ENCODE peak calls at places on chromosomes 16 and 17, in eight cellular contexts. J, X, O, F, T, A, Q and B are unnamed samples. For H3K4me1, the result is how much of the 10 kb centered on the place peaks cover.

GRCh38 chr17:43006639-43007551 is at the start of gene IFI35:
- DNase-seq in J (peak), X (peak), O (peak), F (peak), T (peak), A (peak), Q (peak), B (peak)

GRCh38 chr17:80028030-80028429 is 7.6 kb downstream of the TBC1D16 start:
- DNase-seq in J (no peak), X (no peak), O (no peak), F (no peak), T (no peak), A (no peak), Q (no peak), B (no peak)

GRCh38 chr17:61834610-61835009 is 28.7 kb downstream of the BRIP1 start:
- DNase-seq in J (no peak), X (no peak), O (no peak), F (no peak), T (no peak), A (no peak), Q (no peak), B (no peak)

GRCh38 chr17:36149296-36149820 is 27.1 kb downstream of the TBC1D3B start:
- DNase-seq in J (no peak), X (no peak), O (peak), F (peak), T (no peak), A (peak), Q (peak), B (no peak)

GRCh38 chr16:85220125-85220839 is 108.0 kb upstream of the CIBAR2 start:
- DNase-seq in J (peak), X (peak), O (no peak), F (peak), T (peak), A (peak), Q (no peak), B (peak)

GRCh38 chr17:8742274-8742673 is 2.4 kb downstream of the CCDC42 start:
- DNase-seq in J (no peak), X (no peak), O (no peak), F (no peak), T (no peak), A (no peak), Q (no peak), B (no peak)

GRCh38 chr17:34319087-34319486 is at the start of gene CCL8:
- DNase-seq in J (no peak), X (no peak), O (no peak), F (no peak), T (no peak), A (no peak), Q (no peak), B (no peak)

GRCh38 chr17:8123695-8124349 is at the start of gene HES7:
- DNase-seq in J (peak), X (no peak), O (peak), F (no peak), T (no peak), A (peak), Q (no peak), B (peak)

GRCh38 chr17:30222741-30223175 is 12.7 kb downstream of the SLC6A4 start:
- DNase-seq in J (no peak), X (no peak), O (no peak), F (no peak), T (no peak), A (no peak), Q (no peak), B (no peak)

GRCh38 chr17:64343833-64344637 is 46.6 kb downstream of the PECAM1 start:
- DNase-seq in J (peak), X (peak), O (no peak), F (peak), T (peak), A (peak), Q (no peak), B (peak)

GRCh38 chr17:58219007-58219788 is at the start of gene MKS1:
- DNase-seq in J (peak), X (peak), O (peak), F (peak), T (peak), A (peak), Q (peak), B (peak)

GRCh38 chr16:67000384-67001158 is 12.2 kb downstream of the CES4A start:
- DNase-seq in J (peak), X (peak), O (peak), F (peak), T (peak), A (peak), Q (no peak), B (peak)

GRCh38 chr16:77975942-77976341 is 46.4 kb upstream of the CLEC3A start:
- DNase-seq in J (no peak), X (no peak), O (no peak), F (no peak), T (no peak), A (no peak), Q (no peak), B (no peak)

DNA sequence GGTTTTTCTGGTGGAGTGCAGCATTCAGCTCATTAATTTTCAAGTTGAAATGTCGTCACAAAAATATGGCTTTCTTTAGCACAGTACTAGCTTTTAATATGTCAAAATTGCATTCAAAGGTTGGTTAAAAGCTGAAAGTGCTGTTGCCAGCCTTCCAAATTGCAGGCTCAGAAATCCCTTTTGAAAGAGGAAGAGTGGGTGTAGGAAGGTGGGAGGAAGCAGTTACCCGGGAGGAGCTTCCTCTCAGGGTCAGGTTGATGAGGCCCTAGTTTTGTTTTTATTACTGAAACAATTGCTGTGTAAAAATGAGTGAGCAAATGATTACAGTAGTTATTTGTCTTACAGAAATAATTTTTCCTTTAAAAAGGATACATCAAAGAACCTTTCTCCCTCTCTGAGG is 41.4 kb downstream of the SEC14L1 start:
- DNase-seq in J (no peak), X (no peak), O (no peak), F (no peak), T (no peak), A (no peak), Q (no peak), B (no peak)
- TF ChIP-seq CTCF in J (no peak), X (no peak), O (no peak), F (no peak), T (no peak), A (no peak), Q (no peak), B (no peak)

DNA sequence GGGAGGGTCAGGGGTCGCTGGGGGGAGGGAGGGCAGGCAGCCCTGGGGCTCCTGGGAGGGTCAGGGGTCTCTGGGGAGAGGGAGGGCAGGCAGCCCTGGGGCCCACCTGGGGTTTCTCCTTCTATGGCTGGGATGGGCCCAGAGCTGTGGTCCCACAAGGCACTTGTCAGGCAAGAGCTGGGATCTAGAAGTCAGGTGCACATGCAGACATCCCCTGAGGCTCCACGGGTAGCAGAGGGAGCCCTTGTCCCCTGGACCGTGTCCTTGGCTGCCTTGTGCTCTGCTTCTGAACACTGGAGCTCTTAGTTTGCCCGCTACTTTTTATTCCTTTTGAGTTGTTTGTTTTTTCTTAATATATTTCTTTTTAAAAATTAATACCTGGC is 1.8 kb downstream of the TUBB3 start:
- DNase-seq in J (no peak), X (no peak), O (no peak), F (no peak), T (no peak), A (no peak), Q (no peak), B (peak)
- H3K4me1 ChIP-seq in J (under half), X (half or more), O (half or more), F (under half), T (half or more), A (under half), Q (under half), B (under half)

DNA sequence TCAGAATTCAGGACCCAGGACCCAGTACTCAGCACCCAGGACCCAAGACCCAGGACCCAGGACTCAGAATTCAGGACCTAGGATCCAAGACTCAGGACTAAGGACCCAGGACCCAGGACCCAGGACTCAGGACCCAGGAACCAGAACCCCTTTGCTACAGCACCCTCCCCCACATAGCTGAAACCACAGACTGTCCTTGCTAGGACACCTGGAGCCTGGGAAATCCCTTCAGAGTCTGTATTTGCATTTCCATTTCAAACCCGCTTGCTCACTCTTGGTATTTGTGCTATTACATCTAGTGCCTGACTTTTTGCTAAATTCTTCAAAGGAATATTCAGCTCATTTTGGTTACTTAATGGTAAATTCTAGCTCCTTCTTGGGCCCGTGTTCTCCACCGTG is 275.8 kb upstream of the MAF start:
- DNase-seq in J (no peak), X (no peak), O (no peak), F (no peak), T (no peak), A (no peak), Q (no peak), B (no peak)
- TF ChIP-seq CTCF in J (no peak), X (no peak), O (no peak), F (no peak), T (no peak), A (no peak), Q (no peak), B (no peak)

GRCh38 chr16:54136276-54136625 is 150.3 kb downstream of the IRX3 start:
- DNase-seq in J (peak), X (no peak), O (no peak), F (no peak), T (no peak), A (no peak), Q (no peak), B (no peak)
- H3K4me1 ChIP-seq in J (under half), X (under half), O (under half), F (under half), T (under half), A (under half), Q (under half), B (under half)

DNA sequence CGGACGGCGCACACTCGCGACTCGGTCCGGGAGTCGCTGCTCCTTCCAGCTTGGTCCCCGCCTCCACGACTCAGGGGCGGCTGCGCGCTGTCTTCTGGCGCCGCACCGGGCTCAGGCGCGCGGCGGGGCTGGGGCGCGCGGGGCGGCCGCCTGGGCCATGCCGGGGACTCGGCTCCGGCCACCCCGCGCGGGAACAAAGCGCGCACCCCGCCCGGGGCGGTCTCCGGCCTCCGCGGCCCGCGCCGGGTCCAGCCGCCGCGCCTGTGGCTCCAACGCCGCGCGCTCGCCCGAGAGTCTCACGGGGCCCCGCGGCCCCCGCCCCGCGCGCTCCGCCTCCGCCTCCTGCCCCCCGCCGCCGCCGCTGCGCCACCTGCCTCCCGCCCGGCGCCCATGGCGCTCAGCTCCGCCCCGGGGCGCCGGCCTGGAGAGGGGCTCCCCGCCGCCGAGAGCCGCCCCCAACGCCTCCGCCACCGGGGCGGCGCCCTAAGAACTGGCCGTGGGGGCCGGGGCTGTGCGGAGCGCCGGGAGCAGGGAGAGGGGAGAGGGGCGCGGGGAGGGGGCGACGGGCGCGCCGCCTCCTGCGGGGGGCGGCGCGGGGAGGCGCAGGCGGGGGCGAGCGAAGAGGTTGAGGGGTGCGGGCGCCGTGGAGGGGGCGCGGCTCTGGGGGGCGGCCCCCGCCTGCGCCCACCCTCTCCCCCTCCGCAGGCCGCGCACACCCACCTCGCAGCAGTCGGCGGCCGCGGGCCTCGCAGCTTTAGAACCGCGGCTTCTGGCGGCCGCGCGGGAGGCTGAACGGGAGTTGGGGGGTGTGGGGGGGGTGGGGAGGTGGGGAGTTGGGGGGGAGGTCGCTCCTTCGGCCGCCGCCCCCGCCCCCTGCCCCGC is 35.7 kb downstream of the CBFA2T3 start:
- DNase-seq in J (no peak), X (no peak), O (no peak), F (peak), T (peak), A (no peak), Q (no peak), B (no peak)
- TF ChIP-seq CTCF in J (no peak), X (no peak), O (no peak), F (no peak), T (no peak), A (no peak), Q (no peak), B (no peak)

GRCh38 chr16:51762081-51762995 is 611.3 kb upstream of the SALL1 start:
- DNase-seq in J (peak), X (peak), O (peak), F (peak), T (peak), A (peak), Q (peak), B (peak)

GRCh38 chr16:51759329-51759728 is 608.3 kb upstream of the SALL1 start:
- DNase-seq in J (no peak), X (no peak), O (no peak), F (no peak), T (no peak), A (no peak), Q (peak), B (peak)

GRCh38 chr16:51757921-51758479 is 606.9 kb upstream of the SALL1 start:
- DNase-seq in J (no peak), X (no peak), O (no peak), F (no peak), T (no peak), A (no peak), Q (no peak), B (no peak)

GRCh38 chr16:51757124-51757470 is 606.0 kb upstream of the SALL1 start:
- DNase-seq in J (no peak), X (no peak), O (no peak), F (no peak), T (no peak), A (no peak), Q (no peak), B (no peak)

DNA sequence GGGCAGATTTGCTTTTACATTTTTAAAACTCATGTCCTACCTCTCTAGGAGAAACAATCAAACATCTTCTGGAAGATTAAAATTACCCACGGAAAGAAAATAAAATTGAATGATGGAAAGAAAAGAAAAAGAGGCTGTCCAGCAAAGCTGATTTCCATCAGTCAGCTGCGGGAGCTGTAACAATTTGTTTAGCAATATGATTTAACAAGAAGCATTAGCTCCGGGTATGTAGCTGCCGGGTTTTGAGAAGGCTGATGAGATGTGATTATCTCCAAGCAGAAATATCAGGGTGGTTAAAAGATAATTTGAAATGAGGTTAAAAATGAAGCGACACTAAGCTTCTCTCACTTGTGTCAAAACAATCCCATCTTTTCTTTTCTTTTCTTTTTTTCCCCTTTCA is 608.9 kb upstream of the SALL1 start:
- DNase-seq in J (no peak), X (no peak), O (no peak), F (no peak), T (no peak), A (no peak), Q (no peak), B (no peak)
- H3K4me1 ChIP-seq in J (under half), X (under half), O (under half), F (under half), T (under half), A (under half), Q (under half), B (under half)

GRCh38 chr17:40278414-40278813 is 9.3 kb upstream of the CDC6 start:
- DNase-seq in J (no peak), X (no peak), O (no peak), F (no peak), T (no peak), A (no peak), Q (no peak), B (no peak)
- TF ChIP-seq CTCF in J (no peak), X (no peak), O (no peak), F (no peak), T (no peak), A (no peak), Q (no peak), B (no peak)

DNA sequence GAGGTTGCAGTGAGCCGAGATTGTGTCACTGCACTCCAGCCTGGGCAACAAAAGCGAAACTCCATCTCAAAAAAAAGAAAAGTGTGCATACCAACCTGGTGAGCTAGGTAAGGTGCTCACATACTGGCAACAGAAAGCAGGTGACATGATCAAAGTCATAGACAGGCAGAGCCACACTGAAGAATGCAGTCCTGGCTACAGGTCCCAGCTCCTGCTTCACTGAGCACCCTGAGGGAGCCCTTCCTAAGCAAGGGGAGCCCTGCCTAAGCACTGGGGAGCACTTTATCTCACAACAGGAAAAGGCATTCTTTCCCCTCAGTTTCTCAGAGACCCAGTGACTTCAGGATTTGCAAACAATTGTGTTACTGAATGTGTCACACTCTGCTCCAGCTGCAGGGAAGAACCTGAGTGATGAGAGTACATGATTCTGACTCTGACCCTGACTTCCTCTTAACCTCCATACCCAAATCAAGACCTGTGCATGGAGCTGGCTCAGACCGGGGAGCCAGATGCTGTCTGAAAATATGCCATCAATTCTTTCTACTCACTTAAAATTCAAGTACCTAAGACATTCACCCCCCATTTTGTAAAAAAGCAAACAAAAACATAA is 40.5 kb downstream of the ANKRD11 start:
- DNase-seq in J (peak), X (no peak), O (no peak), F (no peak), T (no peak), A (no peak), Q (no peak), B (no peak)
- H3K4me1 ChIP-seq in J (under half), X (half or more), O (under half), F (half or more), T (half or more), A (under half), Q (half or more), B (under half)

DNA sequence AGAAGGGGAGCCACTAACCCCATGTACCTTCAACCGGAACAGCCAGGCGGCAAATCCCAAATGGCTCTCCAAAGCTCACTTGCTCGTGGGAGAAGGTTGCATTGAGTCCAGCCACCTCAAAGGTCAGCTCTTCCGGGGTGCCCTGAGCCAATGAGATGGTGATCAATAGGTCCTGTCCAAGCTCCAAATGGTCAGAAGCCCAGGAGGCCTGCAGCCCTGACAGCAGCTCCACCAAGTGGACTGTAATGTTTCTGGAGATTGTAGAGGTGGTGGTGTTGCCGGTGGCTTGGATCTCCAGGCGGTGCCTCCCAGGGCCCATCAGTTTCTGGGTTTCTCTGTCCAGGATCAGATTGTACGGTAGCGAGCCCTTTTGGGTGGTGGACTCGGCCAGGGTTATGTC is 39.9 kb upstream of the BCO1 start:
- DNase-seq in J (no peak), X (no peak), O (peak), F (no peak), T (no peak), A (no peak), Q (no peak), B (no peak)
- TF ChIP-seq CTCF in J (peak), X (no peak), O (peak), F (no peak), T (no peak), A (no peak), Q (no peak), B (no peak)